ENCODE peak calls at places on chromosomes 11 and 22, in six cellular contexts. K is HepG2, R is HCT116, U is H9, P is PC-9, Q is mammary epithelial cell. H is an unnamed sample.

GRCh38 chr11:111736621-111737055 is 29.6 kb downstream of the PPP2R1B start:
- DNase-seq in K (no peak), R (no peak), U (no peak), P (no peak), Q (no peak), H (no peak)

GRCh38 chr11:20610825-20611224 is 11.4 kb downstream of the SLC6A5 start:
- DNase-seq in K (no peak), R (no peak), U (no peak), P (no peak), Q (peak; percentile 66), H (no peak)

GRCh38 chr11:12827929-12828812 is 153.9 kb downstream of the TEAD1 start:
- DNase-seq in K (peak; percentile 66), R (no peak), U (peak; percentile 63), P (peak; percentile 74), Q (peak; percentile 71), H (peak; percentile 70)

GRCh38 chr22:38228873-38229740 is 27.3 kb downstream of the MAFF start:
- DNase-seq in K (peak; percentile 54), R (peak; percentile 51), U (no peak), P (peak; percentile 88), Q (peak; percentile 88), H (no peak)

GRCh38 chr22:24149191-24149590 is 32.1 kb upstream of the SUSD2 start:
- DNase-seq in K (no peak), R (no peak), U (no peak), P (no peak), Q (no peak), H (no peak)

GRCh38 chr11:827146-827860 is 416 bp upstream of the CRACR2B start:
- DNase-seq in K (peak; percentile 47), R (no peak), U (peak; percentile 80), P (peak; percentile 44), Q (no peak), H (peak; percentile 73)

GRCh38 chr22:21443735-21444421 is 23.3 kb upstream of the TMEM191C start:
- DNase-seq in K (no peak), R (no peak), U (peak; percentile 26), P (no peak), Q (no peak), H (peak; percentile 33)

GRCh38 chr22:44876921-44877320 is 124.5 kb downstream of the ARHGAP8 start:
- DNase-seq in K (no peak), R (no peak), U (no peak), P (no peak), Q (no peak), H (no peak)

GRCh38 chr11:44899959-44900358 is 50.7 kb downstream of the TP53I11 start:
- DNase-seq in K (peak; percentile 5), R (peak; percentile 48), U (peak; percentile 83), P (no peak), Q (peak; percentile 39), H (peak; percentile 34)

GRCh38 chr11:122751298-122752070 is 86.8 kb upstream of the CRTAM start:
- DNase-seq in K (no peak), R (no peak), U (no peak), P (no peak), Q (peak; percentile 59), H (no peak)

GRCh38 chr11:47220401-47220821 is 5.6 kb downstream of the DDB2 start:
- DNase-seq in K (peak; percentile 25), R (no peak), U (no peak), P (peak; percentile 48), Q (no peak), H (no peak)

GRCh38 chr11:84671325-84672019 is 955.7 kb downstream of the DLG2 start:
- DNase-seq in K (no peak), R (no peak), U (no peak), P (no peak), Q (no peak), H (no peak)

GRCh38 chr22:41983516-41983915 is 14.3 kb downstream of the SEPTIN3 start:
- DNase-seq in K (no peak), R (no peak), U (no peak), P (peak; percentile 68), Q (peak; percentile 57), H (no peak)

GRCh38 chr11:45671246-45672171 is 6.1 kb upstream of the CHST1 start:
- DNase-seq in K (no peak), R (no peak), U (peak; percentile 49), P (no peak), Q (no peak), H (no peak)

GRCh38 chr11:102430158-102430836 is 22.3 kb downstream of the TMEM123 start:
- DNase-seq in K (no peak), R (no peak), U (no peak), P (no peak), Q (no peak), H (no peak)

GRCh38 chr11:45400594-45400993 is 114.5 kb upstream of the SYT13 start:
- DNase-seq in K (no peak), R (no peak), U (no peak), P (no peak), Q (no peak), H (no peak)

GRCh38 chr11:66003291-66003690 is 988 bp downstream of the BANF1 start:
- DNase-seq in K (no peak), R (no peak), U (no peak), P (no peak), Q (no peak), H (no peak)

GRCh38 chr11:6655790-6656580 is at the start of gene DCHS1:
- DNase-seq in K (no peak), R (no peak), U (no peak), P (no peak), Q (no peak), H (peak; percentile 75)

GRCh38 chr11:3161309-3161708 is 3.8 kb downstream of the OSBPL5 start:
- DNase-seq in K (no peak), R (no peak), U (no peak), P (no peak), Q (no peak), H (no peak)
- H2AFZ ChIP-seq in K (no peak overlapping the region), R (no peak overlapping the region), U (no peak overlapping the region), P (no peak overlapping the region), Q (no peak overlapping the region), H (no peak overlapping the region)

GRCh38 chr22:25837288-25837900 is 95.4 kb downstream of the MYO18B start:
- DNase-seq in K (no peak), R (no peak), U (no peak), P (no peak), Q (no peak), H (no peak)
- H2AFZ ChIP-seq in K (no peak overlapping the region), R (no peak overlapping the region), U (no peak overlapping the region), P (no peak overlapping the region), Q (no peak overlapping the region), H (no peak overlapping the region)

GRCh38 chr22:39408807-39409206 is 9.2 kb downstream of the TAB1 start:
- DNase-seq in K (no peak), R (no peak), U (no peak), P (no peak), Q (no peak), H (no peak)

GRCh38 chr22:39401301-39401631 is 1.7 kb downstream of the TAB1 start:
- DNase-seq in K (no peak), R (no peak), U (no peak), P (no peak), Q (no peak), H (no peak)

GRCh38 chr22:39408173-39408572 is 8.6 kb downstream of the TAB1 start:
- DNase-seq in K (no peak), R (no peak), U (no peak), P (no peak), Q (peak; percentile 67), H (no peak)

GRCh38 chr22:39409630-39410029 is 10.1 kb downstream of the TAB1 start:
- DNase-seq in K (no peak), R (no peak), U (no peak), P (no peak), Q (no peak), H (no peak)

GRCh38 chr22:39405346-39406085 is 5.9 kb downstream of the TAB1 start:
- DNase-seq in K (no peak), R (no peak), U (no peak), P (no peak), Q (no peak), H (peak; percentile 18)
- H2AFZ ChIP-seq in K (no peak overlapping the region), R (no peak overlapping the region), U (no peak overlapping the region), P (no peak overlapping the region), Q (no peak overlapping the region), H (no peak overlapping the region)

GRCh38 chr11:72607496-72607895 is 66.7 kb downstream of the PDE2A start:
- DNase-seq in K (no peak), R (no peak), U (no peak), P (no peak), Q (no peak), H (no peak)
- H2AFZ ChIP-seq in K (no peak overlapping the region), R (no peak overlapping the region), U (no peak overlapping the region), P (no peak overlapping the region), Q (no peak overlapping the region), H (no peak overlapping the region)

DNA sequence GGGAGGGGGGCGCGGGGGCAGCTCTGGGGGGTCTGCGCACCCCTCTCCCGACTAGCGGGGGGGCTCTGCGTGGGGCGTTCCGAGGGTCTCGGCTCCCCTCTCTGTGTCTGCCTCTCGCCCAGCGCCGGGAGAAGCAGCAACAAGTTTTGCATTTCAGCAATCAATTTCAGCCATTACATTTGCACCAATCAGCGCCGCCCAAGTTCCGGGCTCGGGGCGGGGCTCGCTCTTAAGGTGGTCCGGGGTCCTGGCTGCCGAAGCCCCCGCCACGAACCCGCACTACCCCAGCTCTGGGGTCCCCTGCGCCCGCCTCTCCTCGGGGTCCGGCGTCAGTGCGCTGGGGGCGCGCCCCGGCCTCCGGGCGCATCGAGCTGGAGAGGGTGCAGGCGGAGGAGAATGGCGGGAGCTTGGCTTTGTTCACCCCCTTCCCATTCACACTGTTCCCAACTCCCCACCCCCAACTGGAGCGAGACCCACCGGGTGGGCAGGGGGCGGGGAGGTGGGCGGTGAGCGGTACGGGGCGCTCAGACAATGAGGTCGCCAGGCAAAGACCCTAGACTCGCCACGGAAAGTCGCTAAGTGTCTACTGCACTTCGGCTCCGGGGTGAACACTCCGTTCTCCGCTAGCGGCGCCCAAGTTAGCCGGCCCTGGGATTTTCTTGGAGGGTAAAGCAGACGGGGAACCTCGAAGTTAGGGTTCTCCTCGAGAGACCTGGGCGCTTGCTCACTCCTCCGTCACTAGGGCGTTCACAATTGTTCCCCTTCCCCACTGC is at the start of gene MN1:
- DNase-seq in K (no peak), R (no peak), U (peak; percentile 73), P (peak; percentile 51), Q (peak; percentile 60), H (peak; percentile 85)
- H2AFZ ChIP-seq in K (no peak within 1 kb of the TSS), R (peak within 1 kb of the TSS; percentile 76), U (no peak within 1 kb of the TSS), P (peak within 1 kb of the TSS; percentile 87), Q (peak within 1 kb of the TSS; percentile 95), H (peak within 1 kb of the TSS; percentile 44)

GRCh38 chr11:67463186-67463585 is 5.9 kb downstream of the TMEM134 start:
- DNase-seq in K (no peak), R (no peak), U (no peak), P (no peak), Q (no peak), H (no peak)
- H2AFZ ChIP-seq in K (no peak overlapping the region), R (no peak overlapping the region), U (no peak overlapping the region), P (no peak overlapping the region), Q (no peak overlapping the region), H (no peak overlapping the region)

GRCh38 chr22:48894064-48894671 is 933.5 kb downstream of the BRD1 start:
- DNase-seq in K (no peak), R (no peak), U (peak; percentile 53), P (no peak), Q (no peak), H (no peak)

GRCh38 chr22:48895831-48896765 is 931.6 kb downstream of the BRD1 start:
- DNase-seq in K (no peak), R (no peak), U (peak; percentile 12), P (no peak), Q (no peak), H (no peak)

GRCh38 chr22:48895341-48895740 is 932.3 kb downstream of the BRD1 start:
- DNase-seq in K (no peak), R (no peak), U (no peak), P (no peak), Q (no peak), H (no peak)

GRCh38 chr22:48893288-48894063 is 934.2 kb downstream of the BRD1 start:
- DNase-seq in K (no peak), R (no peak), U (no peak), P (no peak), Q (no peak), H (no peak)

GRCh38 chr22:48894804-48895250 is 932.8 kb downstream of the BRD1 start:
- DNase-seq in K (no peak), R (no peak), U (no peak), P (no peak), Q (no peak), H (no peak)
- H2AFZ ChIP-seq in K (no peak overlapping the region), R (no peak overlapping the region), U (no peak overlapping the region), P (no peak overlapping the region), Q (no peak overlapping the region), H (no peak overlapping the region)

H was measured in neural progenitor cell.